ENCODE peak calls at places on chromosomes 11 and 22, in nine cellular contexts. One of them, this sample, is unnamed.

GRCh38 chr11:114353448-114353847 is 46.9 kb downstream of the C11orf71 start:
- DNase-seq in H1: no peak
- DNase-seq in keratinocyte: no peak
- DNase-seq in colonic mucosa: no peak
- DNase-seq in GM23248: no peak
- DNase-seq in fibroblast of lung: no peak
- DNase-seq in HCT116: no peak
- DNase-seq in H9: no peak
- DNase-seq in mesenchymal stem cell: no peak
- DNase-seq in this sample: no peak

GRCh38 chr11:10490398-10491232 is 35.6 kb downstream of the AMPD3 start:
- DNase-seq in H1: no peak
- DNase-seq in keratinocyte: peak; percentile 55
- DNase-seq in colonic mucosa: peak; percentile 60
- DNase-seq in GM23248: peak; percentile 97
- DNase-seq in fibroblast of lung: peak; percentile 100
- DNase-seq in HCT116: peak; percentile 94
- DNase-seq in H9: peak; percentile 27
- DNase-seq in mesenchymal stem cell: peak; percentile 99
- DNase-seq in this sample: peak; percentile 94

GRCh38 chr11:20035701-20036601 is 124.3 kb downstream of the DBX1 start:
- DNase-seq in H1: no peak
- DNase-seq in keratinocyte: peak; percentile 68
- DNase-seq in colonic mucosa: no peak
- DNase-seq in GM23248: peak; percentile 92
- DNase-seq in fibroblast of lung: peak; percentile 97
- DNase-seq in HCT116: no peak
- DNase-seq in H9: no peak
- DNase-seq in mesenchymal stem cell: peak; percentile 94
- DNase-seq in this sample: no peak

GRCh38 chr11:71563401-71563800 is 2.0 kb upstream of the KRTAP5-10 start:
- DNase-seq in H1: no peak
- DNase-seq in keratinocyte: no peak
- DNase-seq in colonic mucosa: peak; percentile 25
- DNase-seq in GM23248: peak; percentile 66
- DNase-seq in fibroblast of lung: peak; percentile 29
- DNase-seq in HCT116: peak; percentile 51
- DNase-seq in H9: peak; percentile 59
- DNase-seq in mesenchymal stem cell: peak; percentile 48
- DNase-seq in this sample: no peak

GRCh38 chr22:42837556-42837955 is 19.5 kb downstream of the ARFGAP3 start:
- DNase-seq in H1: no peak
- DNase-seq in keratinocyte: no peak
- DNase-seq in colonic mucosa: no peak
- DNase-seq in GM23248: no peak
- DNase-seq in fibroblast of lung: no peak
- DNase-seq in HCT116: no peak
- DNase-seq in H9: no peak
- DNase-seq in mesenchymal stem cell: no peak
- DNase-seq in this sample: no peak

GRCh38 chr11:70394211-70394950 is 3.9 kb upstream of the CTTN start:
- DNase-seq in H1: no peak
- DNase-seq in keratinocyte: no peak
- DNase-seq in colonic mucosa: no peak
- DNase-seq in GM23248: no peak
- DNase-seq in fibroblast of lung: no peak
- DNase-seq in HCT116: no peak
- DNase-seq in H9: no peak
- DNase-seq in mesenchymal stem cell: no peak
- DNase-seq in this sample: no peak

GRCh38 chr11:78425436-78425835 is 7.8 kb upstream of the GAB2 start:
- DNase-seq in H1: no peak
- DNase-seq in keratinocyte: no peak
- DNase-seq in colonic mucosa: no peak
- DNase-seq in GM23248: no peak
- DNase-seq in fibroblast of lung: no peak
- DNase-seq in HCT116: no peak
- DNase-seq in H9: no peak
- DNase-seq in mesenchymal stem cell: no peak
- DNase-seq in this sample: no peak

GRCh38 chr11:70582886-70583641 is 184.7 kb downstream of the CTTN start:
- DNase-seq in H1: no peak
- DNase-seq in keratinocyte: no peak
- DNase-seq in colonic mucosa: no peak
- DNase-seq in GM23248: no peak
- DNase-seq in fibroblast of lung: no peak
- DNase-seq in HCT116: no peak
- DNase-seq in H9: no peak
- DNase-seq in mesenchymal stem cell: no peak
- DNase-seq in this sample: peak; percentile 38

GRCh38 chr11:66868726-66869291 is 11.9 kb downstream of the LRFN4 start:
- DNase-seq in H1: peak; percentile 89
- DNase-seq in keratinocyte: no peak
- DNase-seq in colonic mucosa: peak; percentile 83
- DNase-seq in GM23248: no peak
- DNase-seq in fibroblast of lung: no peak
- DNase-seq in HCT116: peak; percentile 71
- DNase-seq in H9: peak; percentile 92
- DNase-seq in mesenchymal stem cell: no peak
- DNase-seq in this sample: peak; percentile 81

GRCh38 chr11:83816572-83817187 is 530.5 kb upstream of the CCDC90B start:
- DNase-seq in H1: no peak
- DNase-seq in keratinocyte: no peak
- DNase-seq in colonic mucosa: no peak
- DNase-seq in GM23248: peak; percentile 68
- DNase-seq in fibroblast of lung: peak; percentile 55
- DNase-seq in HCT116: no peak
- DNase-seq in H9: no peak
- DNase-seq in mesenchymal stem cell: peak; percentile 36
- DNase-seq in this sample: no peak

GRCh38 chr22:22921575-22921974 is 34.0 kb downstream of the IGLL5 start:
- DNase-seq in H1: no peak
- DNase-seq in keratinocyte: no peak
- DNase-seq in colonic mucosa: no peak
- DNase-seq in GM23248: no peak
- DNase-seq in fibroblast of lung: no peak
- DNase-seq in HCT116: no peak
- DNase-seq in H9: no peak
- DNase-seq in mesenchymal stem cell: no peak
- DNase-seq in this sample: no peak

GRCh38 chr11:8541448-8541847 is 52.6 kb downstream of the STK33 start:
- DNase-seq in H1: no peak
- DNase-seq in keratinocyte: no peak
- DNase-seq in colonic mucosa: no peak
- DNase-seq in GM23248: no peak
- DNase-seq in fibroblast of lung: no peak
- DNase-seq in HCT116: no peak
- DNase-seq in H9: no peak
- DNase-seq in mesenchymal stem cell: no peak
- DNase-seq in this sample: no peak

DNA sequence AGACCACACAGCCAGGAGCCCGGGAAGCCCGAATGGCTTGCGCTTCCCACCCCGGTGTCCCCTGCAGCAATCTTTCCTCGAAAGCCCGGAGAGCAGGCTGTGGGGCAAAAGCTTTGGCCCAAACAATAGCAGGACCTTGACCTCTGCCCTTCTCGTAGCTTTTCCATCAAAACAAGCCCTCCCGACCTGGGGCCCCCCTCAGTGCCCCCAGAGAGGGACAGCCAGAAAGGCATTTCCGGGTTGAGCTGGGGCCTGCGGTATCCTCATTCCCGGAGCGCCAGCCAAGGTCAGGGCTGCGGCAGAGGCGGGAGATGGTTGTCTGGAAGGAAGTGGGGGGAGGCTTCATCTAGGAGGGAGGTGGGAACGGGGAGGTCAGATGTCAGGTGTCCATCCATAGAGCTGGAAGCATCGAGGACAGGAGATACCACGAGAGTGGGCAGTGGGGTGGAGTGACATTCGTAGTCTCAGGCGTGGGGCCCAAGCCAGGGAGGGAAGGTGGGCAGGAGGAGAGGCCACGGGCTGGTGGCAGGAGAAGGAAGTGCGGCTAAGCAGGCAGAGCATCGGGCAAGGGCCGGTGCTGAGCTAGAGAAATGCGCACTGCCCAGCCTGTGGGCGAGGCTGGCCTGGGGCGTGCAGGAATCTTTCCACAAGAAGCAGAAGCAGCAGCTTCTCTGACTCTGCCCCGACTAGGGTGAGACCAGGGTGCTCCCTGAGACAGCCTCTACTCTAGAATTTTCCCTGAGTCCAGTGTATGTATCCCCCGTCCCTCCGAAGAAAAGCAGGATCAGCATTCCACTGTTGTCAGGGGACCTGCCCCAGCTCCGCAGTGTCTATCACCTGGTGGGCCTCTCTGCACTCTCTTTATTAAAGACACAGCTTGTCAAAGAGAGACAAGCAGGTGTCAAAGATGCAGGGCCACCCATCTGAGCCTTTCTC is 14.3 kb downstream of the PDGFB start:
- DNase-seq in H1: peak; percentile 81
- DNase-seq in keratinocyte: no peak
- DNase-seq in colonic mucosa: no peak
- DNase-seq in GM23248: no peak
- DNase-seq in fibroblast of lung: no peak
- DNase-seq in HCT116: no peak
- DNase-seq in H9: peak; percentile 80
- DNase-seq in mesenchymal stem cell: no peak
- DNase-seq in this sample: peak; percentile 83
- H3K27ac ChIP-seq in H1: no peak overlapping the region
- H3K27ac ChIP-seq in keratinocyte: no peak overlapping the region
- H3K27ac ChIP-seq in colonic mucosa: no peak overlapping the region
- H3K27ac ChIP-seq in GM23248: no peak overlapping the region
- H3K27ac ChIP-seq in fibroblast of lung: no peak overlapping the region
- H3K27ac ChIP-seq in HCT116: no peak overlapping the region
- H3K27ac ChIP-seq in H9: no peak overlapping the region
- H3K27ac ChIP-seq in mesenchymal stem cell: no peak overlapping the region
- H3K27ac ChIP-seq in this sample: peak overlapping the region; percentile 6

GRCh38 chr22:25698986-25699385 is 43.0 kb upstream of the MYO18B start:
- DNase-seq in H1: no peak
- DNase-seq in keratinocyte: no peak
- DNase-seq in colonic mucosa: no peak
- DNase-seq in GM23248: no peak
- DNase-seq in fibroblast of lung: no peak
- DNase-seq in HCT116: no peak
- DNase-seq in H9: no peak
- DNase-seq in mesenchymal stem cell: no peak
- DNase-seq in this sample: peak; percentile 26

GRCh38 chr22:25702571-25703167 is 39.3 kb upstream of the MYO18B start:
- DNase-seq in H1: no peak
- DNase-seq in keratinocyte: no peak
- DNase-seq in colonic mucosa: no peak
- DNase-seq in GM23248: no peak
- DNase-seq in fibroblast of lung: no peak
- DNase-seq in HCT116: no peak
- DNase-seq in H9: no peak
- DNase-seq in mesenchymal stem cell: no peak
- DNase-seq in this sample: no peak

GRCh38 chr22:25698461-25698860 is 43.5 kb upstream of the MYO18B start:
- DNase-seq in H1: no peak
- DNase-seq in keratinocyte: no peak
- DNase-seq in colonic mucosa: no peak
- DNase-seq in GM23248: no peak
- DNase-seq in fibroblast of lung: no peak
- DNase-seq in HCT116: no peak
- DNase-seq in H9: no peak
- DNase-seq in mesenchymal stem cell: no peak
- DNase-seq in this sample: peak; percentile 18

GRCh38 chr22:25702046-25702445 is 39.9 kb upstream of the MYO18B start:
- DNase-seq in H1: no peak
- DNase-seq in keratinocyte: no peak
- DNase-seq in colonic mucosa: no peak
- DNase-seq in GM23248: peak; percentile 36
- DNase-seq in fibroblast of lung: peak; percentile 64
- DNase-seq in HCT116: no peak
- DNase-seq in H9: no peak
- DNase-seq in mesenchymal stem cell: peak; percentile 32
- DNase-seq in this sample: no peak

DNA sequence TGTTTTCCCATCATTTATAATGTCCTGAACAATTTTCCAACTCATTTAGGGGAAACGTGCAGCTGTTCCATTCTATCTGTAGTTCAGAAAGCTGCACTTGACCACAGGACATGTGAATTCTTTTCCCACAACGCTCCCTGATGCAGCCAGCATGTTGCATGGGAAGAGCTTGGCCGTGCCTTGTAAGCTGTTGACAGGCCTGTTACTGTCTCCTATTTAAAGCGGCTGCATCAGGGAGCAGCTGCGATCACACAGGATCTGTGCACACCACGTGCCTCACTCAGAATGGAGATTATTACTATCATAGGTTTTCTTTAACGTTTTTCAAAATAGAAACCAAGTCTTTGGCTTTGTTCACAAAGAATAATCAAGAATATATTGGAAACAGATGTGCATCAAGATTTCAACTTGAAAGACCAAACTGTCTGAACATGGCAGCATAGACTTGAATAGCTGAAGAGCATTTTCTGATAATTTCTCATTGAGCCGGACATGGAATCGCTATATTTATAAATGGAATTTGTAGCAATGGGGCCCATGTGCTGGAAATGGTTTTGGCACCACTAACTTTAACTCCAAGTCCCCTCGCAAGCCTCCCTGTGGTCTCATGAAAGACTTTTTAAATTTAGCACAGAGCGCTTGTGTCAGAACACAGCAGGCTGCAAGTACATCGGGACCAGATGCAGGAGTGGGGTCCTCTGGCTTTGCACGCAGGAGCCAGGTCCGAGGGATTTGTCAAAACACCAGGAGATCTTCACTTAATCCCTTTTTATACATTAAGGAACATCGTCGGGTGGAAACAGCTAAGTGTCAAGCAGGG is 40.8 kb upstream of the MYO18B start:
- DNase-seq in H1: no peak
- DNase-seq in keratinocyte: no peak
- DNase-seq in colonic mucosa: no peak
- DNase-seq in GM23248: peak; percentile 27
- DNase-seq in fibroblast of lung: peak; percentile 68
- DNase-seq in HCT116: no peak
- DNase-seq in H9: no peak
- DNase-seq in mesenchymal stem cell: no peak
- DNase-seq in this sample: no peak
- H3K9ac ChIP-seq in H1: no peak overlapping the region
- H3K9ac ChIP-seq in keratinocyte: no peak overlapping the region
- H3K9ac ChIP-seq in colonic mucosa: no peak overlapping the region
- H3K9ac ChIP-seq in GM23248: no peak overlapping the region
- H3K9ac ChIP-seq in fibroblast of lung: no peak overlapping the region
- H3K9ac ChIP-seq in HCT116: no peak overlapping the region
- H3K9ac ChIP-seq in H9: no peak overlapping the region
- H3K9ac ChIP-seq in mesenchymal stem cell: peak overlapping the region; percentile 44
- H3K9ac ChIP-seq in this sample: no peak overlapping the region

GRCh38 chr22:17570851-17571631 is 7.7 kb downstream of the SLC25A18 start:
- DNase-seq in H1: no peak
- DNase-seq in keratinocyte: no peak
- DNase-seq in colonic mucosa: peak; percentile 30
- DNase-seq in GM23248: peak; percentile 91
- DNase-seq in fibroblast of lung: peak; percentile 97
- DNase-seq in HCT116: no peak
- DNase-seq in H9: no peak
- DNase-seq in mesenchymal stem cell: peak; percentile 67
- DNase-seq in this sample: peak; percentile 89
- H3K27ac ChIP-seq in H1: peak overlapping the region; percentile 38
- H3K27ac ChIP-seq in keratinocyte: peak overlapping the region; percentile 49
- H3K27ac ChIP-seq in colonic mucosa: peak overlapping the region; percentile 37
- H3K27ac ChIP-seq in GM23248: peak overlapping the region; percentile 73
- H3K27ac ChIP-seq in fibroblast of lung: peak overlapping the region; percentile 58
- H3K27ac ChIP-seq in HCT116: no peak overlapping the region
- H3K27ac ChIP-seq in H9: no peak overlapping the region
- H3K27ac ChIP-seq in mesenchymal stem cell: no peak overlapping the region
- H3K27ac ChIP-seq in this sample: peak overlapping the region; percentile 12

GRCh38 chr22:45639747-45640102 is 31.9 kb upstream of the ATXN10 start:
- DNase-seq in H1: no peak
- DNase-seq in keratinocyte: no peak
- DNase-seq in colonic mucosa: no peak
- DNase-seq in GM23248: no peak
- DNase-seq in fibroblast of lung: no peak
- DNase-seq in HCT116: no peak
- DNase-seq in H9: no peak
- DNase-seq in mesenchymal stem cell: no peak
- DNase-seq in this sample: no peak
- H3K9ac ChIP-seq in H1: no peak overlapping the region
- H3K9ac ChIP-seq in keratinocyte: peak overlapping the region; percentile 67
- H3K9ac ChIP-seq in colonic mucosa: no peak overlapping the region
- H3K9ac ChIP-seq in GM23248: no peak overlapping the region
- H3K9ac ChIP-seq in fibroblast of lung: no peak overlapping the region
- H3K9ac ChIP-seq in HCT116: peak overlapping the region; percentile 61
- H3K9ac ChIP-seq in H9: no peak overlapping the region
- H3K9ac ChIP-seq in mesenchymal stem cell: no peak overlapping the region
- H3K9ac ChIP-seq in this sample: no peak overlapping the region